ENCODE peak calls at places on chromosome 22, in eight cellular contexts. D, K, V, X, A, Z, R and Q are unnamed samples.

GRCh38 chr22:21796863-21797262 is 61.3 kb upstream of the YPEL1 start:
- DNase-seq in D (no peak), K (no peak), V (no peak), X (no peak), A (no peak), Z (no peak), R (no peak), Q (no peak)

GRCh38 chr22:39469681-39470461 is 13.1 kb downstream of the MGAT3 start:
- DNase-seq in D (no peak), K (no peak), V (no peak), X (no peak), A (peak), Z (no peak), R (no peak), Q (no peak)

GRCh38 chr22:24230911-24231656 is 13.8 kb downstream of the GGT5 start:
- DNase-seq in D (peak), K (peak), V (peak), X (peak), A (no peak), Z (no peak), R (peak), Q (peak)

GRCh38 chr22:48898524-48899377 is 928.9 kb downstream of the BRD1 start:
- DNase-seq in D (peak), K (no peak), V (no peak), X (no peak), A (no peak), Z (no peak), R (no peak), Q (peak)

GRCh38 chr22:37610480-37611148 is 2.0 kb downstream of the GGA1 start:
- DNase-seq in D (no peak), K (no peak), V (no peak), X (peak), A (peak), Z (no peak), R (no peak), Q (no peak)

GRCh38 chr22:39625554-39626537 is 55.3 kb downstream of the CACNA1I start:
- DNase-seq in D (no peak), K (no peak), V (no peak), X (peak), A (no peak), Z (no peak), R (no peak), Q (no peak)

GRCh38 chr22:27218012-27218483 is 560.7 kb downstream of the MIAT start:
- DNase-seq in D (no peak), K (no peak), V (no peak), X (no peak), A (no peak), Z (no peak), R (no peak), Q (no peak)

GRCh38 chr22:45538284-45538683 is 35.6 kb downstream of the FBLN1 start:
- DNase-seq in D (no peak), K (no peak), V (no peak), X (no peak), A (no peak), Z (no peak), R (no peak), Q (no peak)

GRCh38 chr22:44580756-44581435 is 82.9 kb upstream of the RTL6 start:
- DNase-seq in D (no peak), K (no peak), V (no peak), X (no peak), A (no peak), Z (no peak), R (peak), Q (peak)

GRCh38 chr22:22198751-22199150 is 45.8 kb upstream of the VPREB1 start:
- DNase-seq in D (no peak), K (no peak), V (no peak), X (no peak), A (no peak), Z (no peak), R (no peak), Q (no peak)

GRCh38 chr22:48959496-48959895 is 868.2 kb downstream of the BRD1 start:
- DNase-seq in D (no peak), K (no peak), V (no peak), X (no peak), A (no peak), Z (peak), R (peak), Q (no peak)

GRCh38 chr22:24500251-24500820 is 5.2 kb downstream of the UPB1 start:
- DNase-seq in D (no peak), K (no peak), V (no peak), X (no peak), A (no peak), Z (no peak), R (peak), Q (peak)

GRCh38 chr22:22195265-22196017 is 49.1 kb upstream of the VPREB1 start:
- DNase-seq in D (peak), K (peak), V (peak), X (peak), A (no peak), Z (peak), R (peak), Q (peak)

GRCh38 chr22:45159652-45160462 is 3.9 kb upstream of the NUP50 start:
- DNase-seq in D (no peak), K (no peak), V (no peak), X (peak), A (no peak), Z (no peak), R (no peak), Q (no peak)

GRCh38 chr22:50303848-50304527 is 3.5 kb downstream of the PLXNB2 start:
- DNase-seq in D (no peak), K (peak), V (no peak), X (peak), A (no peak), Z (peak), R (peak), Q (peak)

GRCh38 chr22:20427104-20427944 is 10.3 kb downstream of the SCARF2 start:
- DNase-seq in D (no peak), K (no peak), V (no peak), X (no peak), A (no peak), Z (no peak), R (no peak), Q (no peak)

GRCh38 chr22:49192180-49192856 is 635.4 kb downstream of the BRD1 start:
- DNase-seq in D (no peak), K (no peak), V (no peak), X (no peak), A (no peak), Z (no peak), R (no peak), Q (no peak)